ENCODE peak calls at places on chromosomes 3 and 15, in four cellular contexts. I is tibial artery, X is PC-3, B is GM23338. S is an unnamed sample. For H3K36me3, the result is how much of the 10 kb centered on the place peaks cover.

GRCh38 chr3:123642182-123642956 is 57.5 kb upstream of the HACD2 start:
- DNase-seq in X (peak), B (peak), I (peak), S (peak)

GRCh38 chr3:172751188-172751571 is 654 bp downstream of the ECT2 start:
- DNase-seq in X (peak), I (no peak), B (no peak), S (no peak)

GRCh38 chr3:30354513-30354912 is 251.9 kb upstream of the TGFBR2 start:
- DNase-seq in I (peak), X (no peak), B (no peak), S (no peak)

GRCh38 chr3:135083179-135083578 is 288.1 kb downstream of the EPHB1 start:
- DNase-seq in X (no peak), B (no peak), I (no peak), S (no peak)

GRCh38 chr15:75532413-75533250 is 46.5 kb downstream of the PTPN9 start:
- DNase-seq in I (peak), B (peak), X (peak), S (no peak)

GRCh38 chr3:183548262-183548769 is 7.2 kb downstream of the KLHL6 start:
- DNase-seq in X (peak), B (peak), I (no peak), S (no peak)

GRCh38 chr3:72245183-72245811 is 460.3 kb upstream of the PROK2 start:
- DNase-seq in X (no peak), I (peak), B (no peak), S (peak)

GRCh38 chr3:123809597-123809996 is 74.5 kb downstream of the MYLK start:
- DNase-seq in X (no peak), I (no peak), B (no peak), S (no peak)

GRCh38 chr3:2765002-2765579 is 345.1 kb downstream of the IL5RA start:
- DNase-seq in X (no peak), B (peak), I (no peak), S (no peak)

GRCh38 chr3:152497457-152497856 is 228.7 kb downstream of the MBNL1 start:
- DNase-seq in B (no peak), I (no peak), X (no peak), S (no peak)

GRCh38 chr15:48550822-48551525 is 94.5 kb downstream of the FBN1 start:
- DNase-seq in X (no peak), I (no peak), B (no peak), S (no peak)

GRCh38 chr3:20023663-20024417 is 11.8 kb upstream of the PP2D1 start:
- DNase-seq in X (no peak), I (no peak), B (no peak), S (peak)

GRCh38 chr3:170589113-170589512 is 3.2 kb upstream of the SLC7A14 start:
- DNase-seq in X (no peak), I (no peak), B (no peak), S (no peak)

GRCh38 chr3:188092648-188093047 is 61.3 kb upstream of the LPP start:
- DNase-seq in X (no peak), B (no peak), I (no peak), S (no peak)

GRCh38 chr3:154040283-154040682 is 80.9 kb upstream of the ARHGEF26 start:
- DNase-seq in B (no peak), X (peak), I (no peak), S (no peak)

GRCh38 chr3:28139967-28140634 is 101.3 kb upstream of the CMC1 start:
- DNase-seq in B (no peak), X (peak), I (no peak), S (no peak)

GRCh38 chr15:92714457-92715401 is 59.2 kb upstream of the FAM174B start:
- DNase-seq in I (peak), B (peak), X (peak), S (peak)

GRCh38 chr3:125003369-125003853 is 52.4 kb downstream of the HEG1 start:
- DNase-seq in X (peak), I (no peak), B (no peak), S (no peak)

GRCh38 chr3:124217542-124217941 is 225.6 kb upstream of the ROPN1 start:
- DNase-seq in I (no peak), X (peak), B (peak), S (peak)

GRCh38 chr3:4515896-4516295 is 22.7 kb downstream of the ITPR1 start:
- DNase-seq in I (no peak), B (no peak), X (peak), S (no peak)

GRCh38 chr3:113064183-113064582 is 73.4 kb downstream of the GTPBP8 start:
- DNase-seq in I (no peak), B (no peak), X (no peak), S (no peak)

GRCh38 chr3:184058029-184058428 is 5.2 kb downstream of the HTR3C start:
- DNase-seq in X (peak), I (no peak), B (no peak), S (no peak)

GRCh38 chr3:127394031-127394430 is 106.2 kb upstream of the PRR20G start:
- DNase-seq in B (no peak), X (no peak), I (peak), S (no peak)

GRCh38 chr3:123385981-123386380 is 62.9 kb downstream of the ADCY5 start:
- DNase-seq in B (no peak), I (peak), X (peak), S (no peak)

GRCh38 chr15:25568751-25569150 is 129.9 kb upstream of the UBE3A start:
- DNase-seq in I (peak), B (no peak), X (no peak), S (no peak)

GRCh38 chr3:122000936-122001605 is 21.0 kb downstream of the ILDR1 start:
- DNase-seq in B (peak), X (no peak), I (no peak), S (no peak)

GRCh38 chr3:99355465-99355864 is 282.9 kb upstream of the COL8A1 start:
- DNase-seq in B (no peak), X (no peak), I (no peak), S (no peak)

GRCh38 chr3:71210257-71211002 is 373.1 kb downstream of the FOXP1 start:
- DNase-seq in B (no peak), I (peak), X (no peak), S (no peak)

GRCh38 chr3:38227989-38228388 is 37.6 kb upstream of the SLC22A13 start:
- DNase-seq in I (no peak), B (no peak), X (peak), S (no peak)
- H3K4me3 ChIP-seq in I (no peak), B (no peak), X (no peak), S (no peak)

GRCh38 chr15:101707983-101708382 is 16.3 kb downstream of the TARS3 start:
- DNase-seq in I (no peak), B (no peak), X (no peak), S (no peak)

GRCh38 chr15:101712078-101712477 is 12.2 kb downstream of the TARS3 start:
- DNase-seq in X (no peak), I (no peak), B (no peak), S (no peak)

GRCh38 chr15:101709466-101709865 is 14.8 kb downstream of the TARS3 start:
- DNase-seq in I (no peak), B (no peak), X (no peak), S (no peak)

DNA sequence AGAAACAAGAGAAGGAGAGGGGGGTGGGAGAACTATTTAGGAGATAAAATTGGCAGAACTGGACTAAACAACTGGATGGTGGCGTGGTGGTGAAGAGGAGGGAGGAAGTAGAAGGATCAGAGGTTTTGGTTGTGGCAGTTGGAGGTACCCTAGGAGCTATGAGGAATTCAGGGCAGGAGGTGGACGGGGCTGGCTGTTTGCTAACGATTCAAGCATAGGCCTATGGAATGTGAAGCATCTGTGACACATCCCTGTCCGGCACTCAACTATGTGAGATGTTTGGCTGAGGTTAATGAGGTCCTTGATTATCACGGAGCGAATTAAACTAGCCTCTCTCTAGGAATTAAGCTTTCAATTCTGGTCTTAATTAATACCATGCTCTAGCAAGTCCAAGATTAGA is 13.5 kb downstream of the TARS3 start:
- DNase-seq in I (no peak), X (no peak), B (peak), S (no peak)
- H3K36me3 ChIP-seq in I (half or more), X (under half), B (under half), S (under half)

DNA sequence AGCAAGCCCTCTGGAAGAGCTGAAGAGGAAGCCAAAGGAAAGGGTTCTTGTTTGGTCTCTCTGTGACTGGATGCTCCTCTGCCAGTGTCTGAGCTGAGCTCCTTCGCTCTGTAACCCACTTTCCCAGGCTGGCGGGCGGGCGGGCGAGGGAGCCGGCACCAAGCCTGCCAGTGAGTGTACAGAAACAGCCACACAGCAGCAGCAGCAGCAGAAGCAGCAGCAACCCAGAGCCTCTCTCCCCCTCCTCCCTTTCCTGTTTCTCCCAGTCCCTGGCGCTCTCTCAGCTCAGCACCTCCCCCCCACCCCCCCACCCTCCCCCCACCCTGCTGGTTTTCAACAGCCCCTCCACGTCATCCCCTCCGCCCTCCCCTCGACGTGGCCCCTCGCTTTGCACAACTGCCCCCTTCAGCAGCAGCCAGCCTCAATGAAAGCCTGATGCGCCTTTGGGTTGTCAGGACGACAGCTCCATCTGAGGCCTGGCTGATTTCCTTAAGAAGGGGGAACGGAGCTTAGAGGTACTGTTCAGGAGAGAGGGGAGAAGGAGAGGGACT is at the start of gene LSAMP:
- DNase-seq in I (no peak), B (peak), X (no peak), S (no peak)
- H3K4me3 ChIP-seq in I (no peak), B (peak), X (peak), S (no peak)

GRCh38 chr3:197951392-197951990 is 1.5 kb downstream of the RPL35A start:
- DNase-seq in I (no peak), X (no peak), B (no peak), S (no peak)

GRCh38 chr3:197952440-197952839 is 2.5 kb downstream of the RPL35A start:
- DNase-seq in X (no peak), B (no peak), I (no peak), S (no peak)

GRCh38 chr3:197953881-197954280 is 3.9 kb downstream of the RPL35A start:
- DNase-seq in I (no peak), X (no peak), B (no peak), S (no peak)

GRCh38 chr3:197950661-197951029 is 655 bp downstream of the RPL35A start:
- DNase-seq in X (no peak), I (no peak), B (no peak), S (no peak)

DNA sequence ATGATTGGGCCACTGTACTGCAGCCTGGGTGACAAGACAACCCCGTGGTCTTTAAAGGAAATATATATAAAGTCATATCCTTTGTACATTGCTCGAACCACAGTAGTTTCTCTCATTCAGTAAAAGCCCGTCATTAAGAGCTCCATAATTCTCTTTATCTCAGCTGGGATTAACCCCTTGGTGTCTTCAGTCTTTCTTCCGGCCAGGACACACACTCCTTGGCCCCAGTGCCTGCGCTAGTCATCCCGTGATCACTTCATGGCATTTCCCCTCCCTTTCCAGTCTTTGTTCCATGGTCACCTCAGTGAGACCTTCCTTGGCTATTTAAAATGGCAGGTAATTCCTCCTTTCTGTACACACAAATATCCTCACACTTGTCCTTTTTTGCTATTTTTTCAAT is 3.3 kb downstream of the RPL35A start:
- DNase-seq in X (no peak), I (no peak), B (no peak), S (no peak)
- H3K36me3 ChIP-seq in X (half or more), I (under half), B (half or more), S (under half)

GRCh38 chr3:42503251-42503924 is 945 bp downstream of the VIPR1 start:
- DNase-seq in B (no peak), X (no peak), I (no peak), S (peak)

GRCh38 chr3:42501321-42501680 is 1.1 kb upstream of the VIPR1 start:
- DNase-seq in I (no peak), X (no peak), B (peak), S (no peak)

GRCh38 chr3:42502429-42503250 is at the start of gene VIPR1:
- DNase-seq in I (peak), X (peak), B (peak), S (peak)

GRCh38 chr3:42500909-42501308 is 1.5 kb upstream of the VIPR1 start:
- DNase-seq in I (peak), X (no peak), B (peak), S (no peak)

GRCh38 chr3:42501681-42502428 is 588 bp upstream of the VIPR1 start:
- DNase-seq in X (peak), B (peak), I (peak), S (peak)
- H3K4me3 ChIP-seq in X (peak), B (peak), I (peak), S (no peak)

DNA sequence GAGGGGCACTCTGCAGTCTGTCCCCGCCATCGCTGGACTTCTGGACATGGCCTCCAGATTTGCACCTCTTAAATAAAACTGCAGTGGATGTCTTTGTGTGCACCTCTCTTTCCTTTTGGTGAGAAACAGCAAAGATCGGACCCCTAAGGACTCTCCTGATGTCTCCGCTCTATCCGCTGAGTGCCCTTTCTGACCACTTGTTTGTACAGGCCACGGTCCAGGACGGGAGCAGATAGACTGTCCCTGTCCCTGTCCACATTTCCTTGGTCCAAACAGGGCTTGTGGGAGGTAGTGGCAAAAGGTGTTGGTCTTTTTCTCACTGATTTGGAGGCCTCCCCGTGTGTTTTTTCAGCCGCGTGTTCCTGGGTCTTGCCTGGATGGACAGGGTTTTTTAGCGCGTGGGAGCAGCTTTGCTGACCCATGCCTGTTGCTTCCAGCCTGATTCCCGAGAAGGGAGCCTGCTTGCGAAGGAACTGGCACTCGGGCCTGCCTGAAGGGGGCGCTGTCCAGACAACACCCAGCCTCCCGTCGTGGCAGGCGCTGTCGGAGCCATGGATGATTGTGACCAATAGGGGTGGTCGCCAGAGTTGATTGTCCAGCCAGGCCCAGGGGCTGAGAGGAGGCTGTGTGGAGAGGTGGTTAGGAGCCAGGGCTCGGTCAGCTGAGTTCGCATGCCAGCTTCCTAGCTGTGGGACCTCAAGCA is 13.2 kb upstream of the STAB1 start:
- DNase-seq in I (no peak), X (no peak), B (peak), S (no peak)
- H3K36me3 ChIP-seq in I (half or more), X (half or more), B (under half), S (under half)

DNA sequence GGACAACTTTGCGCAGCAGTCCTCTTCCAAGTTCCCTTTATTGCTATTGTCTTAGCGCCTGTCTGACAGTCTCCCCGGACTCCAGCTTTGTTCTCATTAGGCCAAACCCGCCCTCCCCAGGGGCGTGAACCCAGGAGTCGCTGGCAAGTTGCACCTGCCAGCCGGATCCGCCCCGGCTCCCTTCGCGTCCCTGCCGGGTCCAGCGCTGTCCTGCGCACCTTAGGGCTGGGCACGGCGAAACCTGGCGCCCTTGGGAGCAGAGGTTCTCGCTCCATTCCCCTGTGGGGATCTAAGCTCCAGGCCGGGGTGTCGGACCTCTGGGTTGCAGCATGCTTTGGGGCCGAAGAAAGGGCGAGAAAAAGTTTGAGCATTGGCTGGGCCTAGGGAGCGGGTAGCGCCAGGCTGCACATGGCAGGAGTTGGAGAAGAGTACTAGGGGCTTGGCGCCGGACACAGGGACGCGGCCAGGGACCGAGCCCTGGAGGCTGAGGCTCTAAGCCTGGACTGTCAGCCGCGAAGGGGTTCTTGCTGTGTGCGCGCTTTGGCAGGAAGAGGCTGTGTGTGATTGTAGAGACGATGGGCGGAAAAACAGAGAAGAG is 335.1 kb upstream of the THRB start:
- DNase-seq in I (no peak), B (peak), X (no peak), S (peak)
- H3K4me3 ChIP-seq in I (peak), B (peak), X (no peak), S (no peak)

DNA sequence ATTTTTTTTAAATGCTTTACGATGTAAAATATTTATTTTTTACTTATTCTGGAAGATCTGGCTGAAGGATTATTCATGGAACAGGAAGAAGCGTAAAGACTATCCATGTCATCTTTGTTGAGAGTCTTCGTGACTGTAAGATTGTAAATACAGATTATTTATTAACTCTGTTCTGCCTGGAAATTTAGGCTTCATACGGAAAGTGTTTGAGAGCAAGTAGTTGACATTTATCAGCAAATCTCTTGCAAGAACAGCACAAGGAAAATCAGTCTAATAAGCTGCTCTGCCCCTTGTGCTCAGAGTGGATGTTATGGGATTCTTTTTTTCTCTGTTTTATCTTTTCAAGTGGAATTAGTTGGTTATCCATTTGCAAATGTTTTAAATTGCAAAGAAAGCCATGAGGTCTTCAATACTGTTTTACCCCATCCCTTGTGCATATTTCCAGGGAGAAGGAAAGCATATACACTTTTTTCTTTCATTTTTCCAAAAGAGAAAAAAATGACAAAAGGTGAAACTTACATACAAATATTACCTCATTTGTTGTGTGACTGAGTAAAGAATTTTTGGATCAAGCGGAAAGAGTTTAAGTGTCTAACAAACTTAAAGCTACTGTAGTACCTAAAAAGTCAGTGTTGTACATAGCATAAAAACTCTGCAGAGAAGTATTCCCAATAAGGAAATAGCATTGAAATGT is 15.6 kb downstream of the THBS1 start:
- DNase-seq in X (peak), B (no peak), I (no peak), S (no peak)
- H3K36me3 ChIP-seq in X (half or more), B (half or more), I (half or more), S (under half)

DNA sequence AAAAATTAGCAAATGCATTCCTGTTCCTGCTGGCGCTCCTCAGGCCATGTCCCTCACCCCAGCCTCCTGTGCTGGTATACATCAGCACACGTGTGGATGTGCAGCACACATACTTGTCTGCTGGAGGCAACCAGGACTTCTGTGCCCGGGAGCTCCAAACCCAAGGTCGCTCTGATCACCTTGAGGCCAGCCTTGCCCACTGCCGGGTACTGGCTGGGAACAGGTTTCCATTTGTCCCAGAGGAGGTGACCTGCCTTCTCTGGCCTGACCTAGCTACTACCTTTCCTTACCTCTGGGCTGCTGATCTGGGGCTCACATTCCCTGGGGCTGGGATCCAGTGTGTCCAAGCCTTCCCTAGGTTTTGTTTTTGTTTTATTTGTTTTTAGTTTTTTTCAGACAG is 12.1 kb downstream of the PRKCD start:
- DNase-seq in X (no peak), I (no peak), B (no peak), S (no peak)
- H3K4me3 ChIP-seq in X (no peak), I (no peak), B (no peak), S (no peak)

S was measured in mucosa of descending colon.